ENCODE peak calls at places on chromosomes 7 and 10, in seven cellular contexts. W is NCI-H2171 treated with DMSO at 0.1 percent for 48 hours; N is progenitor cell of endocrine pancreas; C is amygdala; D is RPMI7951; J is GM10248; G is CD8-positive, alpha-beta memory T cell. B is an unnamed sample.

GRCh38 chr7:153012203-153012602 is 252.7 kb downstream of the ACTR3B start:
- DNase-seq in W (no peak), N (no peak), C (no peak), D (no peak), J (no peak), G (no peak), B (no peak)

GRCh38 chr7:99046722-99047121 is 97.2 kb downstream of the SMURF1 start:
- DNase-seq in W (no peak), N (no peak), C (no peak), D (no peak), J (no peak), G (no peak), B (no peak)

GRCh38 chr10:100826983-100827818 is 81.8 kb downstream of the PAX2 start:
- DNase-seq in W (peak; percentile 24), N (peak; percentile 29), C (no peak), D (no peak), J (peak; percentile 60), G (no peak), B (no peak)

GRCh38 chr7:87852306-87852705 is 23.9 kb downstream of the SLC25A40 start:
- DNase-seq in W (no peak), N (no peak), C (no peak), D (no peak), J (no peak), G (no peak), B (no peak)

GRCh38 chr10:54282012-54282411 is 519.0 kb downstream of the PCDH15 start:
- DNase-seq in W (no peak), N (no peak), C (no peak), D (no peak), J (no peak), G (no peak), B (no peak)

GRCh38 chr7:1052031-1052818 is 7.9 kb downstream of the GPR146 start:
- DNase-seq in W (no peak), N (no peak), C (no peak), D (no peak), J (no peak), G (no peak), B (no peak)

GRCh38 chr10:111089293-111089692 is 12.5 kb downstream of the ADRA2A start:
- DNase-seq in W (no peak), N (no peak), C (no peak), D (no peak), J (no peak), G (no peak), B (no peak)

GRCh38 chr10:80275135-80275498 is 14.3 kb downstream of the MAT1A start:
- DNase-seq in W (no peak), N (no peak), C (no peak), D (no peak), J (no peak), G (no peak), B (no peak)

GRCh38 chr7:23529262-23529859 is 2.4 kb downstream of the TRA2A start:
- DNase-seq in W (no peak), N (no peak), C (no peak), D (no peak), J (no peak), G (no peak), B (no peak)

GRCh38 chr7:17769918-17770317 is 170.4 kb downstream of the SNX13 start:
- DNase-seq in W (peak; percentile 72), N (peak; percentile 41), C (no peak), D (peak; percentile 72), J (peak; percentile 45), G (peak; percentile 21), B (peak; percentile 67)

GRCh38 chr10:59905066-59905734 is 1.2 kb downstream of the CCDC6 start:
- DNase-seq in W (peak; percentile 33), N (peak; percentile 26), C (no peak), D (peak; percentile 16), J (peak; percentile 77), G (no peak), B (peak; percentile 56)

GRCh38 chr7:4472739-4473138 is 209.4 kb upstream of the FOXK1 start:
- DNase-seq in W (no peak), N (no peak), C (no peak), D (no peak), J (no peak), G (no peak), B (no peak)

GRCh38 chr7:74029094-74029785 is 1.3 kb downstream of the ELN start:
- DNase-seq in W (peak; percentile 36), N (no peak), C (no peak), D (no peak), J (no peak), G (no peak), B (no peak)

GRCh38 chr7:117249696-117250095 is 73.2 kb downstream of the WNT2 start:
- DNase-seq in W (no peak), N (no peak), C (no peak), D (no peak), J (no peak), G (no peak), B (no peak)

GRCh38 chr10:127196227-127196954 is at the start of gene INSYN2A:
- DNase-seq in W (peak; percentile 65), N (no peak), C (peak; percentile 26), D (peak; percentile 35), J (no peak), G (no peak), B (peak; percentile 73)

GRCh38 chr7:71286336-71286735 is 154.4 kb downstream of the GALNT17 start:
- DNase-seq in W (no peak), N (no peak), C (no peak), D (no peak), J (no peak), G (no peak), B (no peak)

GRCh38 chr7:38339953-38340819 is 66.8 kb upstream of the TARP start:
- DNase-seq in W (no peak), N (no peak), C (no peak), D (no peak), J (no peak), G (no peak), B (no peak)

GRCh38 chr10:91034042-91034441 is 113.2 kb upstream of the ANKRD1 start:
- DNase-seq in W (no peak), N (no peak), C (no peak), D (no peak), J (no peak), G (no peak), B (no peak)

GRCh38 chr7:26553582-26553981 is 261.9 kb downstream of the SNX10 start:
- DNase-seq in W (no peak), N (no peak), C (no peak), D (no peak), J (no peak), G (no peak), B (no peak)

GRCh38 chr7:142681693-142682092 is 67.6 kb upstream of the PRSS1 start:
- DNase-seq in W (no peak), N (no peak), C (no peak), D (no peak), J (no peak), G (no peak), B (no peak)

GRCh38 chr7:151886783-151887182 is 9.9 kb upstream of the PRKAG2 start:
- DNase-seq in W (no peak), N (no peak), C (no peak), D (no peak), J (no peak), G (no peak), B (no peak)

GRCh38 chr10:20935926-20936325 is 38.8 kb upstream of the NEBL start:
- DNase-seq in W (no peak), N (no peak), C (no peak), D (no peak), J (no peak), G (no peak), B (no peak)

GRCh38 chr7:99953649-99954048 is 22.2 kb downstream of the AZGP1 start:
- DNase-seq in W (no peak), N (no peak), C (no peak), D (no peak), J (no peak), G (no peak), B (no peak)

GRCh38 chr10:111338798-111339197 is 262.0 kb downstream of the ADRA2A start:
- DNase-seq in W (no peak), N (no peak), C (no peak), D (no peak), J (peak; percentile 3), G (no peak), B (no peak)

GRCh38 chr10:96299383-96299782 is 4.9 kb upstream of the DNTT start:
- DNase-seq in W (peak; percentile 37), N (no peak), C (no peak), D (no peak), J (no peak), G (no peak), B (no peak)

GRCh38 chr7:12475362-12476063 is 71.8 kb upstream of the VWDE start:
- DNase-seq in W (peak; percentile 25), N (no peak), C (no peak), D (no peak), J (no peak), G (no peak), B (no peak)

GRCh38 chr10:11153245-11153644 is 135.6 kb downstream of the CELF2 start:
- DNase-seq in W (no peak), N (no peak), C (no peak), D (no peak), J (no peak), G (no peak), B (no peak)

GRCh38 chr7:155796381-155797261 is 15.6 kb downstream of the SHH start:
- DNase-seq in W (peak; percentile 10), N (peak; percentile 82), C (no peak), D (no peak), J (peak; percentile 86), G (peak; percentile 53), B (peak; percentile 87)

GRCh38 chr7:81684513-81685262 is 85.2 kb downstream of the HGF start:
- DNase-seq in W (peak; percentile 99), N (no peak), C (peak; percentile 48), D (peak; percentile 100), J (peak; percentile 2), G (no peak), B (no peak)

GRCh38 chr10:49761201-49761788 is 828 bp downstream of the OGDHL start:
- DNase-seq in W (no peak), N (no peak), C (no peak), D (no peak), J (peak; percentile 18), G (no peak), B (no peak)

GRCh38 chr7:157020514-157021070 is 10.1 kb upstream of the MNX1 start:
- DNase-seq in W (no peak), N (no peak), C (no peak), D (no peak), J (no peak), G (no peak), B (no peak)

GRCh38 chr7:94250984-94251383 is 143.7 kb upstream of the COL1A2 start:
- DNase-seq in W (peak; percentile 81), N (no peak), C (no peak), D (peak; percentile 20), J (no peak), G (no peak), B (no peak)

GRCh38 chr7:106112118-106112971 is at the start of gene SYPL1:
- DNase-seq in W (peak; percentile 92), N (peak; percentile 85), C (peak; percentile 64), D (peak; percentile 93), J (peak; percentile 93), G (peak; percentile 91), B (peak; percentile 96)